ENCODE peak calls at places on chromosomes 12 and 14, in ten cellular contexts. C is OCI-LY7, H is right atrium auricular region, W is bronchial epithelial cell, X is MM.1S, T is hepatocyte, S is HFF-Myc, A is tibial artery, Z is WERI-Rb-1, K is astrocyte of the spinal cord. R is an unnamed sample.

GRCh38 chr12:26431211-26431610 is 235.8 kb downstream of the SSPN start:
- DNase-seq in C (no peak), H (no peak), W (no peak), X (no peak), T (no peak), S (no peak), A (no peak), Z (no peak), K (no peak), R (no peak)

GRCh38 chr12:72346331-72346944 is 74.3 kb downstream of the TRHDE start:
- DNase-seq in C (peak; percentile 73), H (no peak), W (peak; percentile 67), X (peak; percentile 67), T (peak; percentile 89), S (peak; percentile 74), A (peak; percentile 22), Z (peak; percentile 72), K (peak; percentile 84), R (peak; percentile 75)

GRCh38 chr12:69620077-69620476 is 9.4 kb upstream of the LRRC10 start:
- DNase-seq in C (no peak), H (no peak), W (no peak), X (no peak), T (no peak), S (no peak), A (no peak), Z (no peak), K (no peak), R (no peak)

GRCh38 chr12:118307069-118307954 is 65.4 kb downstream of the TAOK3 start:
- DNase-seq in C (no peak), H (no peak), W (peak; percentile 93), X (no peak), T (no peak), S (peak; percentile 70), A (no peak), Z (no peak), K (peak; percentile 95), R (peak; percentile 93)

GRCh38 chr14:35992816-35993511 is 166.8 kb downstream of the BRMS1L start:
- DNase-seq in C (no peak), H (no peak), W (no peak), X (no peak), T (no peak), S (no peak), A (no peak), Z (no peak), K (no peak), R (no peak)

GRCh38 chr12:92802906-92803305 is 100.1 kb downstream of the PLEKHG7 start:
- DNase-seq in C (no peak), H (no peak), W (no peak), X (no peak), T (no peak), S (no peak), A (no peak), Z (no peak), K (no peak), R (no peak)

GRCh38 chr12:94145231-94145979 is 3.0 kb upstream of the PLXNC1 start:
- DNase-seq in C (peak; percentile 56), H (no peak), W (peak; percentile 21), X (peak; percentile 22), T (peak; percentile 46), S (peak; percentile 33), A (no peak), Z (no peak), K (peak; percentile 59), R (peak; percentile 50)

GRCh38 chr12:97177482-97177881 is 270.4 kb downstream of the NEDD1 start:
- DNase-seq in C (no peak), H (no peak), W (no peak), X (no peak), T (no peak), S (no peak), A (no peak), Z (no peak), K (peak; percentile 72), R (peak; percentile 4)

GRCh38 chr14:68786491-68787234 is 6.2 kb downstream of the ZFP36L1 start:
- DNase-seq in C (no peak), H (peak; percentile 64), W (peak; percentile 88), X (no peak), T (peak; percentile 62), S (no peak), A (no peak), Z (no peak), K (peak; percentile 69), R (peak; percentile 65)

GRCh38 chr14:72616294-72616693 is 277.6 kb downstream of the DPF3 start:
- DNase-seq in C (no peak), H (no peak), W (no peak), X (no peak), T (peak; percentile 26), S (peak; percentile 49), A (peak; percentile 39), Z (no peak), K (peak; percentile 58), R (no peak)

GRCh38 chr14:95523051-95523817 is 6.8 kb upstream of the SYNE3 start:
- DNase-seq in C (no peak), H (peak; percentile 55), W (no peak), X (no peak), T (no peak), S (no peak), A (no peak), Z (no peak), K (no peak), R (no peak)

GRCh38 chr12:40238221-40238902 is 13.6 kb downstream of the LRRK2 start:
- DNase-seq in C (no peak), H (no peak), W (peak; percentile 55), X (no peak), T (no peak), S (no peak), A (no peak), Z (no peak), K (no peak), R (no peak)

GRCh38 chr12:34347367-34347766 is 325.1 kb downstream of the ALG10 start:
- DNase-seq in C (no peak), H (no peak), W (no peak), X (no peak), T (no peak), S (no peak), A (no peak), Z (peak; percentile 19), K (no peak), R (no peak)

GRCh38 chr14:22887990-22888378 is 5.0 kb downstream of the REM2 start:
- DNase-seq in C (peak; percentile 94), H (no peak), W (no peak), X (peak; percentile 28), T (no peak), S (no peak), A (no peak), Z (no peak), K (no peak), R (no peak)

DNA sequence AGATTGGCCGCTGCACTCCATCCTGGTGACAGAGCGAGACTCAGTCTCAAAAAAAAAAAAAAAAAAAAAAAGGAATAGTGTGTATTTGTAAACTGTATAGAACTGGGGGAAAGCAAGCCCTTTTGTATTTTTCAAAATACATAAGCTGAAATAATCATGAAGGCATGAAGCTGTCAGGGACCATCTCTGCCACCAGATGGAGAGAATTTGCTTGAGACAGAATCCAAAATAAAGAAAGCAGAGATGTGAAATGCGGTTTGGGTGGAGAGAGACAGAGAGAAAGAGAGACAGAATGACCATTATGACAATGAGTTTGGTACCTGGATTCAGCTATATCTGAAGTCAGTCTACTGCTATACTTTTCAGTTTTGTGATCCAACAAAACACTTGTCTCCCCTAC is 155.7 kb upstream of the LRIG3 start:
- DNase-seq in C (no peak), H (no peak), W (no peak), X (no peak), T (no peak), S (no peak), A (no peak), Z (no peak), K (no peak), R (no peak)
- TF ChIP-seq CTCF in C (no peak), H (no peak), W (no peak), X (no peak), T (no peak), S (no peak), A (peak; percentile 16), Z (no peak), K (peak; percentile 16), R (peak; percentile 33)

DNA sequence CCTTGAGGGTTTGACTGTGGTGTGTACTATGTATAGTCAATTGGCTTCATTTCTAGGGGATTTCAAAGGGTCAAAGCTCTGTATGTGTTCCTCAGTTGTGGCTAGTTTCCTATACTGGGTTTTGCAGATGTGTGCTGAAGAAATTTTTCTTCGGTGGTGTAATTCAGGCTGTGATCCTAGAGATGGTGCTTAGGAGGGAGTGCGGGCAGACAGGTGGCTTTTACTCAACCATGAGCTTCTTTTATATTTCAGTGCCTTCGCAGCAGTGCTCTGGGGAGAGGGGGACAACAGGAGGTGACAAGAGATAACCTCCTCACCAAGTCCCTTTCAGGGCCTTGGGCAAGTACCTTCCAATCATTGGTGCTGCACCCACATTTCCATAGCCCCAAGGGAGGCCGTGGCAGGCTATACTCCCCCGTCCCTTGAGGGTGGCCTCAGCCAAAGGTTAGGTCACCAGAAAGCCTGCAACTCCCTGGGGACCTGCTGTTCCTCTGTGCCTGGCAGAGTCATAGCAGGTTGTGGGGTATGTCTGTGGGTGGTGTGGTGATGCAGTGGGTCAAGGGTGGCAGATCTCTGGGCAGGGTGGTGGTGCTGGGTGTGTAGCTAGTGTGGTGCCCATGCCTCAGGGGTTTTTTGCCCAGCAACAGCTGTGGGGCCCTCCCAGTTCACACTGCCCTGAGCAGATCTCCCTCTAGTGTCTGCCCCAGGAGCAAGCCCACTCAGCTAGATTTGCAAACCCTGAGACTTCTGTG is 37.0 kb upstream of the TMX1 start:
- DNase-seq in C (no peak), H (no peak), W (no peak), X (no peak), T (no peak), S (no peak), A (no peak), Z (no peak), K (no peak), R (no peak)
- TF ChIP-seq CTCF in C (no peak), H (no peak), W (no peak), X (no peak), T (no peak), S (no peak), A (no peak), Z (no peak), K (no peak), R (no peak)

DNA sequence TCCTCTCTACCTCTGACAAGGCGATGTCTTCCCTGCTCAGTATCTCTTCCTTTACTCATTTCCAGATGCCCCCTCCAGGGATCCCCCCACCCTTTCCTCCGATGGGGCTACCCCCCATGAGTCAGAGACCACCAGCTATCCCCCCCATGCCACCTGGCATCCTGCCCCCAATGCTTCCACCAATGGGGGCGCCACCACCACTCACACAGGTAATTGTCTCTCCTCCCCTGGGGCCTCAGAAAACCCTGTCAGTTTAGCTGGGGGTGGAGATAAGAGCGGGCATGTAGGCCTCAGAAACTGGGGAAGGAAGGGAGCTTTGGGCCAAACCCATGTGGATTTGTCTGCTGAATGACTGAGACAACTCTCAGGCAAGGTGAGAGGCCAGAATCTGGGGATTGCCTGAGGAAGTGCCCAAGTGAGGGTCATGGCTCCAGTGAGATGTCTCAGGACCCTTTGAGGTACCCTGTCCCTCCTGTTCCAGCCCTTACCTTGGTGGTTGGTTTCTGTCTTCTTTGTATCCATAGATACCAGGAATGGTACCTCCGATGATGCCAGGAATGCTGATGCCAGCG is 8.1 kb downstream of the PRPF40B start:
- DNase-seq in C (no peak), H (no peak), W (no peak), X (no peak), T (no peak), S (no peak), A (no peak), Z (no peak), K (no peak), R (no peak)
- TF ChIP-seq CTCF in C (peak; percentile 44), H (no peak), W (no peak), X (no peak), T (no peak), S (no peak), A (no peak), Z (no peak), K (no peak), R (peak; percentile 23)

GRCh38 chr14:24273422-24273998 is 2.1 kb upstream of the RABGGTA start:
- DNase-seq in C (peak; percentile 34), H (no peak), W (peak; percentile 74), X (no peak), T (no peak), S (no peak), A (no peak), Z (peak; percentile 80), K (no peak), R (no peak)
- TF ChIP-seq CTCF in C (peak; percentile 69), H (no peak), W (peak; percentile 50), X (peak; percentile 17), T (no peak), S (no peak), A (no peak), Z (peak; percentile 84), K (no peak), R (peak; percentile 28)